ENCODE peak calls at places on chromosomes 11 and 22, in five cellular contexts. C is endothelial cell, P is C1 segment of cervical spinal cord, V is stromal cell of bone marrow, A is AG08395. J is an unnamed sample.
A peak's percentile ranks its signal among the peaks of the same experiment; 100 is the strongest.

GRCh38 chr11:118216621-118217526 is 7.9 kb downstream of the JAML start:
- DNase-seq in C (no peak), P (no peak), V (no peak), A (no peak), J (no peak)

GRCh38 chr11:67310246-67311050 is 7.1 kb downstream of the SSH3 start:
- DNase-seq in C (no peak), P (no peak), V (no peak), A (no peak), J (no peak)

GRCh38 chr11:126871792-126872191 is 128.8 kb downstream of the KIRREL3 start:
- DNase-seq in C (no peak), P (no peak), V (no peak), A (peak; percentile 13), J (no peak)

GRCh38 chr11:71307811-71308645 is 55.7 kb upstream of the SHANK2 start:
- DNase-seq in C (no peak), P (no peak), V (no peak), A (no peak), J (no peak)

GRCh38 chr22:41998361-41999261 is at the start of gene WBP2NL:
- DNase-seq in C (no peak), P (peak; percentile 60), V (peak; percentile 47), A (peak; percentile 74), J (peak; percentile 88)

GRCh38 chr11:293293-293851 is 4.4 kb downstream of the PGGHG start:
- DNase-seq in C (no peak), P (no peak), V (no peak), A (no peak), J (no peak)

GRCh38 chr11:58276151-58276550 is 8.1 kb upstream of the OR10W1 start:
- DNase-seq in C (no peak), P (no peak), V (no peak), A (no peak), J (no peak)

GRCh38 chr22:44237290-44237689 is 56.6 kb downstream of the PARVG start:
- DNase-seq in C (no peak), P (no peak), V (no peak), A (no peak), J (no peak)

GRCh38 chr22:33917744-33918406 is 2.4 kb downstream of the LARGE1 start:
- DNase-seq in C (no peak), P (no peak), V (no peak), A (no peak), J (no peak)

GRCh38 chr22:23786752-23787599 is at the start of gene SMARCB1:
- DNase-seq in C (peak; percentile 92), P (peak; percentile 82), V (peak; percentile 88), A (peak; percentile 95), J (peak; percentile 85)

GRCh38 chr11:116885951-116886629 is 48.7 kb upstream of the APOA1 start:
- DNase-seq in C (no peak), P (peak; percentile 35), V (peak; percentile 58), A (peak; percentile 60), J (no peak)

GRCh38 chr22:49915610-49916009 is 2.6 kb downstream of the ALG12 start:
- DNase-seq in C (no peak), P (no peak), V (no peak), A (no peak), J (no peak)

GRCh38 chr22:44348963-44349950 is 36.5 kb upstream of the SHISAL1 start:
- DNase-seq in C (no peak), P (no peak), V (no peak), A (no peak), J (no peak)

GRCh38 chr11:132039521-132039920 is 669.1 kb downstream of the NTM start:
- DNase-seq in C (no peak), P (no peak), V (no peak), A (no peak), J (no peak)

GRCh38 chr22:50503475-50504145 is 3.9 kb downstream of the LMF2 start:
- DNase-seq in C (no peak), P (no peak), V (no peak), A (no peak), J (no peak)

GRCh38 chr22:40684728-40685127 is 5.4 kb downstream of the MCHR1 start:
- DNase-seq in C (no peak), P (no peak), V (no peak), A (no peak), J (no peak)

GRCh38 chr11:78759067-78759466 is 184.4 kb upstream of the NARS2 start:
- DNase-seq in C (no peak), P (no peak), V (no peak), A (no peak), J (no peak)

GRCh38 chr22:31857247-31857646 is 87.1 kb upstream of the YWHAH start:
- DNase-seq in C (peak; percentile 41), P (no peak), V (no peak), A (no peak), J (no peak)

GRCh38 chr22:30920407-30920806 is 48.2 kb downstream of the MORC2 start:
- DNase-seq in C (peak; percentile 87), P (peak; percentile 50), V (peak; percentile 32), A (peak; percentile 81), J (peak; percentile 18)